ENCODE peak calls at places on chromosomes 2 and 18, in five cellular contexts. V is H1, Q is GM12891, W is GM12878, L is HepG2. O is an unnamed sample.

GRCh38 chr2:64636105-64636873 is 17.4 kb downstream of the SERTAD2 start:
- DNase-seq in Q (peak; percentile 49), W (peak; percentile 71), V (no peak), L (no peak), O (peak; percentile 59)

GRCh38 chr18:67633939-67634338 is 117.4 kb upstream of the DSEL start:
- DNase-seq in W (no peak), L (no peak), V (no peak), Q (no peak), O (no peak)

GRCh38 chr2:184875911-184876310 is 277.6 kb downstream of the ZNF804A start:
- DNase-seq in L (no peak), W (no peak), Q (no peak), V (no peak), O (no peak)

GRCh38 chr18:59275406-59275949 is 2.2 kb upstream of the RAX start:
- DNase-seq in Q (no peak), V (no peak), W (no peak), L (no peak), O (no peak)

GRCh38 chr2:165572155-165572554 is 102.7 kb downstream of the CSRNP3 start:
- DNase-seq in V (no peak), L (no peak), Q (no peak), W (no peak), O (no peak)

GRCh38 chr2:233059547-233059796 is 670 bp upstream of the INPP5D start:
- DNase-seq in L (peak; percentile 61), V (no peak), Q (no peak), W (no peak), O (peak; percentile 52)

GRCh38 chr18:8416212-8417019 is 192.8 kb upstream of the RAB12 start:
- DNase-seq in W (no peak), V (no peak), L (peak; percentile 20), Q (no peak), O (no peak)

GRCh38 chr2:58845011-58845410 is 603.9 kb upstream of the FANCL start:
- DNase-seq in W (no peak), V (no peak), L (no peak), Q (no peak), O (no peak)

GRCh38 chr2:136389809-136390208 is 271.9 kb upstream of the CXCR4 start:
- DNase-seq in L (no peak), W (no peak), Q (no peak), V (no peak), O (no peak)

GRCh38 chr18:24398515-24398914 is 891 bp upstream of the OSBPL1A start:
- DNase-seq in V (no peak), L (no peak), W (no peak), Q (no peak), O (no peak)

GRCh38 chr2:238700122-238700457 is 147.8 kb upstream of the TWIST2 start:
- DNase-seq in L (no peak), W (no peak), V (no peak), Q (no peak), O (no peak)
- TF ChIP-seq TAF1 in L (no peak), W (no peak), V (no peak), Q (no peak), O (no peak)

GRCh38 chr2:197256771-197257170 is 53.8 kb downstream of the ANKRD44 start:
- DNase-seq in L (no peak), V (no peak), W (no peak), Q (no peak), O (no peak)

GRCh38 chr2:197258580-197258979 is 52.0 kb downstream of the ANKRD44 start:
- DNase-seq in Q (no peak), L (no peak), V (no peak), W (peak; percentile 84), O (no peak)

GRCh38 chr2:197254776-197255521 is 55.6 kb downstream of the ANKRD44 start:
- DNase-seq in Q (no peak), W (no peak), V (no peak), L (no peak), O (no peak)

GRCh38 chr2:197256021-197256420 is 54.6 kb downstream of the ANKRD44 start:
- DNase-seq in L (no peak), W (no peak), V (no peak), Q (no peak), O (no peak)

DNA sequence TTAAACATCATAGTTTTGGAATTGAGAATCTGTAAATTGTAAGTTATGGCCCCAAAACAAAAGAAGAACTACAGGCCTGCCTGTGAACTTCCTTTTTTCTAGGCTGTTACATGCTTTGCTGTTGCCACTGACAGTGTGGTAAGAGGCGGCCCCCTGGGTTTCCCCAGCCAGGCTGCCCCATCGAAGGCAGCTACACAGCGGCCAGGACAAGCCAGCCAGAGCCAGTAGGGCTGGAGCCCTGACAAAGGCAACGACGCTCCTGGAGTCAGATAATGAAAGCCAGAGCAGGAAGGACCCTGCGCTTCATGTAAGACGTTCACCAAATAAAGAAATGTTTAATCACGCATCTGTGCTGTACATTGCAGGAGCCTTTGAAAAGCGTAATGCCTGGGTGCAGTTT is 55.0 kb downstream of the ANKRD44 start:
- DNase-seq in W (peak; percentile 81), L (no peak), Q (peak; percentile 55), V (no peak), O (peak; percentile 64)
- TF ChIP-seq POLR2A in W (peak; percentile 98), L (no peak), Q (peak; percentile 98), V (no peak), O (peak; percentile 99)

DNA sequence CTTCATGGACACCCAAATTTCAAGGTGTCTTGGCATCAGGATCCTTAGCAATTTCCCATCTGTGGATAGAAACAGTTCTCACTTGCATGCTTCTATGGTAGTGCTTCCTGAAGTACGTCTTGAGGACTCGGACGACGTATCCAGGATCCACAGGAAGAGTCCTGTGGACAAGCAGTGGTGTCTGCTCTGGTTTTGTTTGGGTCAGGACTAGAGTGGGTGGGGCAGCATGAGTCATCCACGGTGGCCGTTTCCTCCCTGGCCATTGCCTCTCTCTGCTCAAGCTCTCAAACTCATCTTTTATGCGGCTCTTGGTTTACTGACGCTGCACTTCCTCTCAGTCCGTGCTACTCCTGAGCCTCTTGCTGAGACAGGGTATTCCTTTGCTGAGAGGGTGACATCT is 62.0 kb downstream of the ARMC9 start:
- DNase-seq in V (no peak), W (no peak), L (no peak), Q (no peak), O (no peak)
- TF ChIP-seq POLR2AphosphoS5 in V (no peak), W (no peak), L (no peak), Q (no peak), O (no peak)

DNA sequence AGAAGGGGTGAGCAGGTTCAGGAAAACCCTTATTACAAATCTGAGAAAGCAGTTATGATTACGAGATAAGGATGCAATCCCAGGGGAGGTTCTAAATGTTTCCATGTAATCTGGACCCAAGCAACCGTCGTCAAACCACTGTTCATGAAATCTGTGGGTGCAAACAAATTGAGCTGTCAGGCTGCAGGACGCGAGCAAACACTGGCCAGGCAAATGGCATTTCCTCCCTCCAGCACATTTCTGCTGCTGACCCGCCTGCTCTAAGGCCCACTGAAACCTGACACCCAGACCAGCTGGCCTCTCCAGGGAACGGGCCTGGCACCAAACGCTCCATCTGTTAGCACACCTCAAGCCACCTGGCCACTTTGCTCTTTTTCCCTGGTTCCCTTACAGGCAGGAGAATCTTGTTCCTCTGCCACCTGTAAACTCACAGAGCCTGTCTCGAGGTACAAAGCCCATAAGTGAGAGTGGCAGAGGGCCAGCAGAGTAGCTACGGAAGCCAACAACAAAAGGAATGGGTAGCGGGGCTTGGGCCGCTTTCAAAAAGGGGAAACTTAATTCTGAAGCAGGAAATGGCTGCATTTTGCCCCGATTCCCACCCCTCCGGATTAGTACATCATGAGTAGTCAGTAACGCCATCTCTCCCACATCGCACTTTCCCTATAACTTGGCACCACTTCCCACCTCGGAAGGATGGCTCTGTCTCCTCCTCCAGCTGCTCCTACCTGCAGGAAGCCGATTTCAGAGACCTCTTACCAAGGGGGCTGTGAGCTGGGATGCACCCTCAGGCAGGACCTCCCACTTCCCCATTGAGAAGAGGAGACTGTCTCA is 26.4 kb downstream of the CRACDL start:
- DNase-seq in V (peak; percentile 38), W (no peak), L (peak; percentile 82), Q (no peak), O (no peak)
- TF ChIP-seq TAF1 in V (no peak), W (no peak), L (no peak), Q (no peak), O (no peak)

DNA sequence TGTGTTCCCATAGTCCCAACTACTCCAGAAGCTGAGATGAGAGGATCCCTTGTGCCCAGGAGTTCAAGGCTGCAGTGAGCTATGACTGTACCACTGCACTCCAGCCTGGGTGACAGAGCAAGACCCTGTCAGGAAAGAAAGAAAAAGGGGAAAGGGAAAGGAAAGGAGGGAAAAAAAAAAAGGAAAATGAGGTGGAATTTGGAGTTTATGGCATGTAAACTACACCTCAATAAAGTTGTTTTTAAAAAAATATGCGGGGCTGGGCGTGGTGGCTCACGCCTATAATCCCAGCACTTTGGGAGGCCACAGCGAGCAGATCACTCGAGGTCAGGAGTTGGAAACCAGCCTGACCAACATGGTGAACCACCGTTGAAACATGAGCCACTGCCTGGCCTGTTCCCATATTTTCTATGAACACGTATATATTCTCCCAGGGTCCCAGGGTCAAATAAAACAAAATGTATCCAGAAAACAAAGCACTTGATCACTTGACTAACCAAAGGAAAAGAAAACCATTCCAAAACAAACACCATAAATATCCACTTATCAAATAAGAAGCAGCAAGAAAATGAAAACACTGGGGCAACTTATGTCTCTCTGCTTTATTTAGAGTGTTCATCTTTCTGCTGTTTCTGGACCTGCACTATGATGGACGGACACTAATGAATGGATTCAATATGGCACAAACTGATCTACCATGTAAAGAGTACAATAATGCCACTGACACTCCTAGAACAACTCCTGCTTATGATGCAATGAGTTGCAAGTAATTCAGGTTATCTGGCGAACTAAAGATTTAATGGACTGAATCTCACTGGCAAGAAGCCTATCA is 56.8 kb downstream of the ASXL2 start:
- DNase-seq in W (no peak), V (no peak), Q (no peak), L (no peak), O (no peak)
- TF ChIP-seq POLR2A in W (no peak), V (no peak), Q (no peak), L (no peak), O (no peak)

GRCh38 chr2:102004588-102004987 is 12.8 kb downstream of the IL1R2 start:
- DNase-seq in V (no peak), Q (no peak), W (no peak), L (no peak), O (no peak)
- TF ChIP-seq POLR2AphosphoS5 in V (no peak), Q (no peak), W (no peak), L (no peak), O (no peak)

O was measured in GM12892.